ENCODE peak calls at places on chromosome 20, in four cellular contexts. M, Z, J and D are unnamed samples.
A peak's percentile ranks its signal among the peaks of the same experiment; 100 is the strongest.

GRCh38 chr20:54199721-54200176 is 8.1 kb upstream of the PFDN4 start:
- DNase-seq in M (peak; percentile 59), Z (peak; percentile 85), J (peak; percentile 88), D (peak; percentile 68)

GRCh38 chr20:47220161-47220582 is 136.3 kb downstream of the ZMYND8 start:
- DNase-seq in M (peak; percentile 64), Z (no peak), J (no peak), D (peak; percentile 39)

GRCh38 chr20:5831539-5832237 is 81.5 kb downstream of the SHLD1 start:
- DNase-seq in Z (no peak), J (no peak), M (no peak), D (no peak)

GRCh38 chr20:911882-912600 is 4.1 kb downstream of the ANGPT4 start:
- DNase-seq in J (no peak), M (no peak), Z (no peak), D (no peak)

GRCh38 chr20:63270606-63271325 is 1.8 kb upstream of the ARFGAP1 start:
- DNase-seq in J (no peak), Z (no peak), M (no peak), D (no peak)

GRCh38 chr20:45917790-45918141 is 5.8 kb upstream of the PLTP start:
- DNase-seq in M (no peak), J (no peak), Z (no peak), D (no peak)

GRCh38 chr20:57582432-57583288 is 21.8 kb downstream of the PCK1 start:
- DNase-seq in M (peak; percentile 47), Z (peak; percentile 70), J (peak; percentile 80), D (no peak)

GRCh38 chr20:53642196-53643030 is 48.8 kb upstream of the ZNF217 start:
- DNase-seq in J (no peak), M (peak; percentile 80), Z (peak; percentile 71), D (peak; percentile 59)

GRCh38 chr20:20552076-20552475 is 160.4 kb downstream of the RALGAPA2 start:
- DNase-seq in Z (no peak), M (no peak), J (no peak), D (no peak)